ENCODE peak calls at places on chromosomes 16 and 17, in nine cellular contexts. One of them, this sample, is unnamed.

GRCh38 chr17:27327397-27327796 is 33.5 kb downstream of the WSB1 start:
- DNase-seq in fibroblast of pulmonary artery: no peak
- DNase-seq in astrocyte of the spinal cord: no peak
- DNase-seq in CD8-positive, alpha-beta T cell: no peak
- DNase-seq in lower leg skin: no peak
- DNase-seq in bronchial epithelial cell: no peak
- DNase-seq in psoas muscle: no peak
- DNase-seq in tibial artery: no peak
- DNase-seq in transverse colon: no peak
- DNase-seq in this sample: no peak

GRCh38 chr16:56478228-56479049 is 27.1 kb downstream of the OGFOD1 start:
- DNase-seq in fibroblast of pulmonary artery: no peak
- DNase-seq in astrocyte of the spinal cord: peak; percentile 19
- DNase-seq in CD8-positive, alpha-beta T cell: no peak
- DNase-seq in lower leg skin: no peak
- DNase-seq in bronchial epithelial cell: no peak
- DNase-seq in psoas muscle: no peak
- DNase-seq in tibial artery: no peak
- DNase-seq in transverse colon: no peak
- DNase-seq in this sample: no peak

GRCh38 chr17:34614698-34615097 is 35.3 kb downstream of the TMEM132E start:
- DNase-seq in fibroblast of pulmonary artery: no peak
- DNase-seq in astrocyte of the spinal cord: no peak
- DNase-seq in CD8-positive, alpha-beta T cell: no peak
- DNase-seq in lower leg skin: no peak
- DNase-seq in bronchial epithelial cell: no peak
- DNase-seq in psoas muscle: no peak
- DNase-seq in tibial artery: no peak
- DNase-seq in transverse colon: no peak
- DNase-seq in this sample: no peak

GRCh38 chr16:81823111-81823510 is 44.0 kb downstream of the PLCG2 start:
- DNase-seq in fibroblast of pulmonary artery: no peak
- DNase-seq in astrocyte of the spinal cord: no peak
- DNase-seq in CD8-positive, alpha-beta T cell: no peak
- DNase-seq in lower leg skin: no peak
- DNase-seq in bronchial epithelial cell: no peak
- DNase-seq in psoas muscle: no peak
- DNase-seq in tibial artery: peak; percentile 42
- DNase-seq in transverse colon: peak; percentile 73
- DNase-seq in this sample: peak; percentile 71

GRCh38 chr16:80704751-80705150 is 99.6 kb downstream of the CDYL2 start:
- DNase-seq in fibroblast of pulmonary artery: no peak
- DNase-seq in astrocyte of the spinal cord: no peak
- DNase-seq in CD8-positive, alpha-beta T cell: no peak
- DNase-seq in lower leg skin: peak; percentile 61
- DNase-seq in bronchial epithelial cell: no peak
- DNase-seq in psoas muscle: no peak
- DNase-seq in tibial artery: no peak
- DNase-seq in transverse colon: no peak
- DNase-seq in this sample: no peak

GRCh38 chr16:2250652-2251280 is 621 bp downstream of the ECI1 start:
- DNase-seq in fibroblast of pulmonary artery: peak; percentile 25
- DNase-seq in astrocyte of the spinal cord: peak; percentile 24
- DNase-seq in CD8-positive, alpha-beta T cell: peak; percentile 56
- DNase-seq in lower leg skin: no peak
- DNase-seq in bronchial epithelial cell: peak; percentile 29
- DNase-seq in psoas muscle: peak; percentile 71
- DNase-seq in tibial artery: no peak
- DNase-seq in transverse colon: peak; percentile 68
- DNase-seq in this sample: no peak

GRCh38 chr16:732936-733335 is 6.0 kb downstream of the HAGHL start:
- DNase-seq in fibroblast of pulmonary artery: no peak
- DNase-seq in astrocyte of the spinal cord: no peak
- DNase-seq in CD8-positive, alpha-beta T cell: peak; percentile 28
- DNase-seq in lower leg skin: no peak
- DNase-seq in bronchial epithelial cell: peak; percentile 50
- DNase-seq in psoas muscle: no peak
- DNase-seq in tibial artery: no peak
- DNase-seq in transverse colon: no peak
- DNase-seq in this sample: no peak

GRCh38 chr16:30757316-30757715 is 4.5 kb downstream of the CFAP119 start:
- DNase-seq in fibroblast of pulmonary artery: no peak
- DNase-seq in astrocyte of the spinal cord: no peak
- DNase-seq in CD8-positive, alpha-beta T cell: no peak
- DNase-seq in lower leg skin: no peak
- DNase-seq in bronchial epithelial cell: no peak
- DNase-seq in psoas muscle: no peak
- DNase-seq in tibial artery: no peak
- DNase-seq in transverse colon: no peak
- DNase-seq in this sample: no peak

GRCh38 chr16:83105279-83106077 is 478.7 kb downstream of the CDH13 start:
- DNase-seq in fibroblast of pulmonary artery: no peak
- DNase-seq in astrocyte of the spinal cord: no peak
- DNase-seq in CD8-positive, alpha-beta T cell: no peak
- DNase-seq in lower leg skin: no peak
- DNase-seq in bronchial epithelial cell: peak; percentile 93
- DNase-seq in psoas muscle: no peak
- DNase-seq in tibial artery: no peak
- DNase-seq in transverse colon: no peak
- DNase-seq in this sample: no peak

GRCh38 chr17:8935194-8935593 is 30.3 kb downstream of the PIK3R5 start:
- DNase-seq in fibroblast of pulmonary artery: no peak
- DNase-seq in astrocyte of the spinal cord: no peak
- DNase-seq in CD8-positive, alpha-beta T cell: peak; percentile 72
- DNase-seq in lower leg skin: no peak
- DNase-seq in bronchial epithelial cell: peak; percentile 87
- DNase-seq in psoas muscle: no peak
- DNase-seq in tibial artery: no peak
- DNase-seq in transverse colon: no peak
- DNase-seq in this sample: peak; percentile 97

GRCh38 chr16:2157480-2158261 is 2.1 kb downstream of the TRAF7 start:
- DNase-seq in fibroblast of pulmonary artery: no peak
- DNase-seq in astrocyte of the spinal cord: no peak
- DNase-seq in CD8-positive, alpha-beta T cell: no peak
- DNase-seq in lower leg skin: no peak
- DNase-seq in bronchial epithelial cell: no peak
- DNase-seq in psoas muscle: no peak
- DNase-seq in tibial artery: no peak
- DNase-seq in transverse colon: peak; percentile 44
- DNase-seq in this sample: no peak

GRCh38 chr17:8122923-8123694 is 797 bp downstream of the HES7 start:
- DNase-seq in fibroblast of pulmonary artery: no peak
- DNase-seq in astrocyte of the spinal cord: no peak
- DNase-seq in CD8-positive, alpha-beta T cell: no peak
- DNase-seq in lower leg skin: peak; percentile 93
- DNase-seq in bronchial epithelial cell: no peak
- DNase-seq in psoas muscle: peak; percentile 72
- DNase-seq in tibial artery: no peak
- DNase-seq in transverse colon: no peak
- DNase-seq in this sample: no peak

GRCh38 chr17:70924776-70925175 is 755.4 kb downstream of the KCNJ2 start:
- DNase-seq in fibroblast of pulmonary artery: no peak
- DNase-seq in astrocyte of the spinal cord: no peak
- DNase-seq in CD8-positive, alpha-beta T cell: no peak
- DNase-seq in lower leg skin: no peak
- DNase-seq in bronchial epithelial cell: no peak
- DNase-seq in psoas muscle: no peak
- DNase-seq in tibial artery: no peak
- DNase-seq in transverse colon: no peak
- DNase-seq in this sample: no peak

GRCh38 chr16:20617271-20617670 is 41.1 kb upstream of the ACSM2B start:
- DNase-seq in fibroblast of pulmonary artery: no peak
- DNase-seq in astrocyte of the spinal cord: no peak
- DNase-seq in CD8-positive, alpha-beta T cell: no peak
- DNase-seq in lower leg skin: no peak
- DNase-seq in bronchial epithelial cell: no peak
- DNase-seq in psoas muscle: no peak
- DNase-seq in tibial artery: no peak
- DNase-seq in transverse colon: no peak
- DNase-seq in this sample: no peak

GRCh38 chr16:13896543-13897182 is 23.3 kb upstream of the ERCC4 start:
- DNase-seq in fibroblast of pulmonary artery: peak; percentile 8
- DNase-seq in astrocyte of the spinal cord: no peak
- DNase-seq in CD8-positive, alpha-beta T cell: no peak
- DNase-seq in lower leg skin: no peak
- DNase-seq in bronchial epithelial cell: no peak
- DNase-seq in psoas muscle: no peak
- DNase-seq in tibial artery: no peak
- DNase-seq in transverse colon: no peak
- DNase-seq in this sample: no peak
- TF ChIP-seq CTCF in fibroblast of pulmonary artery: peak; percentile 37
- TF ChIP-seq CTCF in astrocyte of the spinal cord: peak; percentile 34
- TF ChIP-seq CTCF in CD8-positive, alpha-beta T cell: no peak
- TF ChIP-seq CTCF in lower leg skin: no peak
- TF ChIP-seq CTCF in bronchial epithelial cell: peak; percentile 12
- TF ChIP-seq CTCF in psoas muscle: no peak
- TF ChIP-seq CTCF in tibial artery: no peak
- TF ChIP-seq CTCF in transverse colon: no peak
- TF ChIP-seq CTCF in this sample: peak; percentile 16

DNA sequence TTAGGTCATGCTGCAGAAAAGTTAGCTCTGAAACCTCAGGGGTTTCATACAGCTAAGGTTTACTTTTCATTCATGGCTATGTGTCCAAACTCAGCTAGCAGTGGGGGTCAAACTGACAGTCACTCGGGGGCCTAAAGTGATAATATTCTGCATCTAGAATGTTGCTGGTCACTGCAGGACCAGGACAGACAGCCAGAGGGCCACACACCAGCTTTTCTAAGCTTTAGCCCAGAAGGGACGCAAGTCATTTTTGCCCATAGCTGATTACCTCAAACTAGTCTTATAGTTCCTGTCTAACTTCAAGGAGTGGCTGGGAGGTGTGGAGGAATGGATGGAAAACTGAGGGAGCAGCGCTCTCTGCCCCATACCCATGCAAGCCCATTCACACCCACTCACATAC is 163.0 kb upstream of the NLRP1 start:
- DNase-seq in fibroblast of pulmonary artery: no peak
- DNase-seq in astrocyte of the spinal cord: no peak
- DNase-seq in CD8-positive, alpha-beta T cell: no peak
- DNase-seq in lower leg skin: no peak
- DNase-seq in bronchial epithelial cell: no peak
- DNase-seq in psoas muscle: no peak
- DNase-seq in tibial artery: no peak
- DNase-seq in transverse colon: no peak
- DNase-seq in this sample: no peak
- TF ChIP-seq CTCF in fibroblast of pulmonary artery: no peak
- TF ChIP-seq CTCF in astrocyte of the spinal cord: peak; percentile 27
- TF ChIP-seq CTCF in CD8-positive, alpha-beta T cell: no peak
- TF ChIP-seq CTCF in lower leg skin: no peak
- TF ChIP-seq CTCF in bronchial epithelial cell: peak; percentile 12
- TF ChIP-seq CTCF in psoas muscle: no peak
- TF ChIP-seq CTCF in tibial artery: no peak
- TF ChIP-seq CTCF in transverse colon: no peak
- TF ChIP-seq CTCF in this sample: no peak

GRCh38 chr16:8492690-8493089 is 97.6 kb downstream of the TMEM114 start:
- DNase-seq in fibroblast of pulmonary artery: no peak
- DNase-seq in astrocyte of the spinal cord: no peak
- DNase-seq in CD8-positive, alpha-beta T cell: no peak
- DNase-seq in lower leg skin: no peak
- DNase-seq in bronchial epithelial cell: no peak
- DNase-seq in psoas muscle: no peak
- DNase-seq in tibial artery: no peak
- DNase-seq in transverse colon: no peak
- DNase-seq in this sample: no peak

GRCh38 chr16:8489580-8489979 is 100.7 kb downstream of the TMEM114 start:
- DNase-seq in fibroblast of pulmonary artery: no peak
- DNase-seq in astrocyte of the spinal cord: no peak
- DNase-seq in CD8-positive, alpha-beta T cell: no peak
- DNase-seq in lower leg skin: no peak
- DNase-seq in bronchial epithelial cell: no peak
- DNase-seq in psoas muscle: no peak
- DNase-seq in tibial artery: no peak
- DNase-seq in transverse colon: no peak
- DNase-seq in this sample: no peak

GRCh38 chr16:8481810-8482209 is 108.5 kb downstream of the TMEM114 start:
- DNase-seq in fibroblast of pulmonary artery: no peak
- DNase-seq in astrocyte of the spinal cord: no peak
- DNase-seq in CD8-positive, alpha-beta T cell: no peak
- DNase-seq in lower leg skin: no peak
- DNase-seq in bronchial epithelial cell: no peak
- DNase-seq in psoas muscle: no peak
- DNase-seq in tibial artery: no peak
- DNase-seq in transverse colon: no peak
- DNase-seq in this sample: no peak

DNA sequence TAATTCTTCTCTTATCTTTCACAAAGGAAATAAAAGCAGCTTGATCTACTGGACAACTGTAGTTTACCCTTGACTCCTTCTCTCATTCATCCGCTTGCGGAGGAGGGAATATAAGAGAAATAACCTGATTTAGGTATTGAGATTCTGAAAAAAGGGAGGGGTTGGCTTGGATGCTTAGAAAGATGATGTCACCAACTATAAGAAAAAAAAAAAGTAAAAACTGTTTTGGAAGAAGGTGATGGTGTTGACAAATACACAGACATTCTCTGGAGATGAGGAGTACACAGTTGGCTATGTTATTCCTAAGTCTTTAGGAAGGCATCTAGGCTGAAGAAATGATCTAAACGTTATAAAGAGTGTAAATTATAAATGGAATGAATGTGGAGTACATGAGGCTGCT is 103.3 kb downstream of the TMEM114 start:
- DNase-seq in fibroblast of pulmonary artery: no peak
- DNase-seq in astrocyte of the spinal cord: no peak
- DNase-seq in CD8-positive, alpha-beta T cell: no peak
- DNase-seq in lower leg skin: no peak
- DNase-seq in bronchial epithelial cell: no peak
- DNase-seq in psoas muscle: no peak
- DNase-seq in tibial artery: no peak
- DNase-seq in transverse colon: no peak
- DNase-seq in this sample: no peak
- TF ChIP-seq CTCF in fibroblast of pulmonary artery: no peak
- TF ChIP-seq CTCF in astrocyte of the spinal cord: no peak
- TF ChIP-seq CTCF in CD8-positive, alpha-beta T cell: no peak
- TF ChIP-seq CTCF in lower leg skin: no peak
- TF ChIP-seq CTCF in bronchial epithelial cell: no peak
- TF ChIP-seq CTCF in psoas muscle: no peak
- TF ChIP-seq CTCF in tibial artery: no peak
- TF ChIP-seq CTCF in transverse colon: no peak
- TF ChIP-seq CTCF in this sample: no peak

GRCh38 chr16:28276301-28276700 is 16.0 kb upstream of the SBK1 start:
- DNase-seq in fibroblast of pulmonary artery: no peak
- DNase-seq in astrocyte of the spinal cord: no peak
- DNase-seq in CD8-positive, alpha-beta T cell: no peak
- DNase-seq in lower leg skin: no peak
- DNase-seq in bronchial epithelial cell: no peak
- DNase-seq in psoas muscle: no peak
- DNase-seq in tibial artery: no peak
- DNase-seq in transverse colon: no peak
- DNase-seq in this sample: no peak
- TF ChIP-seq CTCF in fibroblast of pulmonary artery: no peak
- TF ChIP-seq CTCF in astrocyte of the spinal cord: no peak
- TF ChIP-seq CTCF in CD8-positive, alpha-beta T cell: no peak
- TF ChIP-seq CTCF in lower leg skin: no peak
- TF ChIP-seq CTCF in bronchial epithelial cell: no peak
- TF ChIP-seq CTCF in psoas muscle: no peak
- TF ChIP-seq CTCF in tibial artery: no peak
- TF ChIP-seq CTCF in transverse colon: no peak
- TF ChIP-seq CTCF in this sample: no peak

This sample was measured in CD14-positive monocyte.